ENCODE peak calls at places on chromosomes 11 and 22, in seven cellular contexts. One of them, this sample, is unnamed.

GRCh38 chr11:9875862-9876261 is 212.0 kb downstream of the SWAP70 start:
- DNase-seq in HTR-8/SVneo: no peak
- DNase-seq in fibroblast of the aortic adventitia: no peak
- DNase-seq in hepatocyte: no peak
- DNase-seq in A172: no peak
- DNase-seq in HEK293T: no peak
- DNase-seq in astrocyte of the spinal cord: no peak
- DNase-seq in this sample: peak

GRCh38 chr11:131198646-131199285 is 171.6 kb upstream of the NTM start:
- DNase-seq in HEK293T: no peak
- DNase-seq in fibroblast of the aortic adventitia: no peak
- DNase-seq in hepatocyte: no peak
- DNase-seq in HTR-8/SVneo: no peak
- DNase-seq in astrocyte of the spinal cord: no peak
- DNase-seq in A172: no peak
- DNase-seq in this sample: no peak

GRCh38 chr22:19878461-19879247 is 24.0 kb upstream of the GNB1L start:
- DNase-seq in hepatocyte: no peak
- DNase-seq in astrocyte of the spinal cord: peak
- DNase-seq in HEK293T: no peak
- DNase-seq in HTR-8/SVneo: no peak
- DNase-seq in fibroblast of the aortic adventitia: no peak
- DNase-seq in A172: no peak
- DNase-seq in this sample: no peak

GRCh38 chr11:16771350-16772140 is 33.1 kb downstream of the C11orf58 start:
- DNase-seq in HTR-8/SVneo: no peak
- DNase-seq in hepatocyte: no peak
- DNase-seq in A172: no peak
- DNase-seq in fibroblast of the aortic adventitia: no peak
- DNase-seq in astrocyte of the spinal cord: no peak
- DNase-seq in HEK293T: no peak
- DNase-seq in this sample: no peak

GRCh38 chr22:25420925-25421904 is 143.3 kb upstream of the GRK3 start:
- DNase-seq in fibroblast of the aortic adventitia: peak
- DNase-seq in hepatocyte: no peak
- DNase-seq in HEK293T: no peak
- DNase-seq in HTR-8/SVneo: no peak
- DNase-seq in astrocyte of the spinal cord: no peak
- DNase-seq in A172: no peak
- DNase-seq in this sample: no peak

GRCh38 chr11:14312736-14313438 is 46.1 kb downstream of the RRAS2 start:
- DNase-seq in HTR-8/SVneo: no peak
- DNase-seq in fibroblast of the aortic adventitia: peak
- DNase-seq in hepatocyte: no peak
- DNase-seq in A172: no peak
- DNase-seq in HEK293T: no peak
- DNase-seq in astrocyte of the spinal cord: peak
- DNase-seq in this sample: peak

GRCh38 chr11:109967121-109967520 is 126.1 kb upstream of the ZC3H12C start:
- DNase-seq in fibroblast of the aortic adventitia: no peak
- DNase-seq in HEK293T: no peak
- DNase-seq in A172: no peak
- DNase-seq in astrocyte of the spinal cord: no peak
- DNase-seq in HTR-8/SVneo: no peak
- DNase-seq in hepatocyte: no peak
- DNase-seq in this sample: no peak

GRCh38 chr22:25193548-25193947 is 6.1 kb upstream of the CRYBB3 start:
- DNase-seq in astrocyte of the spinal cord: no peak
- DNase-seq in A172: no peak
- DNase-seq in hepatocyte: peak
- DNase-seq in fibroblast of the aortic adventitia: no peak
- DNase-seq in HEK293T: no peak
- DNase-seq in HTR-8/SVneo: no peak
- DNase-seq in this sample: no peak

GRCh38 chr11:1433977-1434640 is 44.4 kb downstream of the BRSK2 start:
- DNase-seq in astrocyte of the spinal cord: no peak
- DNase-seq in HEK293T: no peak
- DNase-seq in hepatocyte: no peak
- DNase-seq in HTR-8/SVneo: no peak
- DNase-seq in fibroblast of the aortic adventitia: no peak
- DNase-seq in A172: no peak
- DNase-seq in this sample: no peak

GRCh38 chr22:28029201-28029948 is 110.3 kb upstream of the PITPNB start:
- DNase-seq in hepatocyte: no peak
- DNase-seq in HTR-8/SVneo: peak
- DNase-seq in fibroblast of the aortic adventitia: peak
- DNase-seq in A172: peak
- DNase-seq in astrocyte of the spinal cord: peak
- DNase-seq in HEK293T: no peak
- DNase-seq in this sample: peak

GRCh38 chr11:28836285-28837081 is 728.3 kb downstream of the METTL15 start:
- DNase-seq in fibroblast of the aortic adventitia: peak
- DNase-seq in HEK293T: no peak
- DNase-seq in astrocyte of the spinal cord: peak
- DNase-seq in HTR-8/SVneo: peak
- DNase-seq in hepatocyte: peak
- DNase-seq in A172: peak
- DNase-seq in this sample: peak

GRCh38 chr11:72235351-72236057 is 8.5 kb downstream of the PHOX2A start:
- DNase-seq in astrocyte of the spinal cord: no peak
- DNase-seq in HTR-8/SVneo: no peak
- DNase-seq in HEK293T: no peak
- DNase-seq in A172: no peak
- DNase-seq in fibroblast of the aortic adventitia: no peak
- DNase-seq in hepatocyte: no peak
- DNase-seq in this sample: no peak

GRCh38 chr11:120235024-120235628 is 4.8 kb upstream of the POU2F3 start:
- DNase-seq in HTR-8/SVneo: peak
- DNase-seq in hepatocyte: peak
- DNase-seq in astrocyte of the spinal cord: peak
- DNase-seq in A172: no peak
- DNase-seq in HEK293T: peak
- DNase-seq in fibroblast of the aortic adventitia: peak
- DNase-seq in this sample: peak

GRCh38 chr11:35147273-35147672 is 8.3 kb downstream of the CD44 start:
- DNase-seq in fibroblast of the aortic adventitia: no peak
- DNase-seq in HTR-8/SVneo: no peak
- DNase-seq in HEK293T: no peak
- DNase-seq in A172: no peak
- DNase-seq in hepatocyte: no peak
- DNase-seq in astrocyte of the spinal cord: peak
- DNase-seq in this sample: no peak

This sample was measured in PC-3.